ENCODE peak calls at places on chromosomes 12 and 14, in six cellular contexts. F is breast epithelium, L is astrocyte, M is mammary epithelial cell, R is tibial nerve, T is ovary. P is an unnamed sample.

GRCh38 chr12:94240171-94240570 is 91.8 kb downstream of the PLXNC1 start:
- DNase-seq in T (no peak), F (no peak), L (no peak), M (no peak), R (no peak), P (no peak)

GRCh38 chr12:77847060-77847541 is 16.4 kb downstream of the NAV3 start:
- DNase-seq in F (no peak), M (peak; percentile 67), L (peak; percentile 47), T (no peak), R (no peak), P (no peak)

GRCh38 chr12:53241623-53242412 is 9.8 kb upstream of the RARG start:
- DNase-seq in R (no peak), T (no peak), F (no peak), M (no peak), L (no peak), P (no peak)

GRCh38 chr14:55482936-55483605 is 42.7 kb upstream of the TBPL2 start:
- DNase-seq in F (no peak), R (no peak), M (peak; percentile 11), T (no peak), L (peak; percentile 6), P (no peak)

GRCh38 chr12:90978117-90978770 is 23.3 kb upstream of the CCER1 start:
- DNase-seq in L (peak; percentile 48), M (peak; percentile 35), F (no peak), T (no peak), R (no peak), P (no peak)

GRCh38 chr12:131351319-131352028 is 359.4 kb upstream of the SFSWAP start:
- DNase-seq in R (no peak), L (no peak), F (no peak), T (no peak), M (no peak), P (no peak)

GRCh38 chr14:70186826-70187483 is 1.8 kb downstream of the SLC8A3 start:
- DNase-seq in R (no peak), F (no peak), T (no peak), M (no peak), L (no peak), P (no peak)

GRCh38 chr12:80763874-80764273 is 47.2 kb downstream of the MYF5 start:
- DNase-seq in L (peak; percentile 41), T (no peak), R (no peak), M (peak; percentile 16), F (no peak), P (no peak)

GRCh38 chr14:101470266-101470665 is 91.0 kb upstream of the DIO3 start:
- DNase-seq in M (no peak), R (no peak), L (no peak), F (no peak), T (peak; percentile 6), P (no peak)

GRCh38 chr12:12201274-12201758 is 65.5 kb downstream of the LRP6 start:
- DNase-seq in M (no peak), F (no peak), R (no peak), T (no peak), L (peak; percentile 92), P (no peak)

GRCh38 chr12:71848212-71848611 is 8.7 kb downstream of the TBC1D15 start:
- DNase-seq in F (no peak), M (peak; percentile 35), T (no peak), R (no peak), L (no peak), P (no peak)

GRCh38 chr12:76789335-76790050 is 25.6 kb downstream of the ZDHHC17 start:
- DNase-seq in R (no peak), F (no peak), M (no peak), T (no peak), L (no peak), P (no peak)

GRCh38 chr12:34389378-34390170 is 367.3 kb downstream of the ALG10 start:
- DNase-seq in R (no peak), M (no peak), T (no peak), L (no peak), F (no peak), P (no peak)

GRCh38 chr14:105432657-105433056 is 13.0 kb downstream of the MTA1 start:
- DNase-seq in L (no peak), R (no peak), T (no peak), F (no peak), M (no peak), P (no peak)

GRCh38 chr12:63845726-63846125 is 1.2 kb downstream of the SRGAP1 start:
- DNase-seq in T (no peak), R (no peak), L (peak; percentile 34), F (no peak), M (peak; percentile 75), P (no peak)

GRCh38 chr14:56004807-56005579 is 113.2 kb upstream of the PELI2 start:
- DNase-seq in R (no peak), F (no peak), T (peak; percentile 51), L (peak; percentile 90), M (no peak), P (no peak)

GRCh38 chr12:91817512-91817911 is 328.1 kb downstream of the BTG1 start:
- DNase-seq in L (peak; percentile 54), F (no peak), M (peak; percentile 40), T (no peak), R (no peak), P (no peak)

GRCh38 chr12:128724468-128725046 is 99.2 kb downstream of the SLC15A4 start:
- DNase-seq in M (no peak), L (no peak), R (no peak), T (no peak), F (no peak), P (no peak)

DNA sequence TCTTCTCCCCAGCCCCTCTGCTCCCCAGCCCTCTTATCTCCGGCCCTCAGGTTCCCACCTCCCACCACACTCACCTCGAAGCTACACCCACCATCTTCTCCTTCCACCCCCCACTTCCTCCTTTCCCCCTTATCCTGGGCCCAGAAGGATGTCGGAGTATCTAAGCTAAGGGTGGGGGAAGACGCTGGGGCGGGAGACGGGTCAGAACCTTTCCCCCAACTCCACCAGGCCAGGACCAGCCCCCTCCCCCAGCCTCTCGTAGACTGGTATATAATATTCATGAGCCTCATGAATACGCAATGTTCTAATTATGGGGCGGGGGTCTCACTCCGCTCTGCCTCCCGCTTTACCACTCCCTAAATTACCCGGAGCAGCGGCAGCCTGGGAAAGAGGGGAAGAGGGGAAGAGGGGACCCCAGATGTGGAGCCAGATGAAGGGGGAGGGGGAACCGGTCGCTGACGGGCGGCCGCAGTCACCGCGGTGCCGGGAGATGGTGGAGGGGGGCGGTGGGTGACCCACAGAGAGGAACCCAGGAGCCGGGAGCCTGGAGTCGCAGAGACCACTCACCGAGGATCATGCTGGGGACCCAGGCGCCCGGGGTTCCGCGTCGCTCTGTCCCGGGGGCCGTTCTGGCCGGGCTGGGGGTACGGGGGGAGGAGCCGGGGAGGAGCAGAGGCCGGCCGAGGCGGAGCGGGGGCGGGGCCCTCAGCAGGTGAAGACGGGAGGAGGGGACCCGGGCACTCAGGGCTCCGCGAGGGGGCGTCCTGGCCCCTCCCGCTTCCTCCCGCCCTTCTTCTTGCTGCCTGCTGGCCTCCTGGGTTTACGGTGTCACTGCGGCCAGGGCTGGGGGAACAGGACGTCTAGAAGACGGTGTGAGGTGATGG is 6.4 kb upstream of the ZNF385A start:
- DNase-seq in T (peak; percentile 60), F (peak; percentile 75), L (no peak), M (peak; percentile 68), R (no peak), P (no peak)
- TF ChIP-seq CTCF in T (no peak), F (no peak), L (no peak), M (no peak), R (no peak), P (peak; percentile 8)

GRCh38 chr14:67269338-67270060 is 28.3 kb downstream of the PALS1 start:
- DNase-seq in T (no peak), F (no peak), M (no peak), R (no peak), L (peak; percentile 80), P (no peak)

GRCh38 chr14:67270933-67271332 is 29.7 kb downstream of the PALS1 start:
- DNase-seq in L (no peak), F (no peak), R (no peak), M (no peak), T (no peak), P (no peak)

GRCh38 chr14:67267929-67268328 is 26.7 kb downstream of the PALS1 start:
- DNase-seq in T (no peak), M (no peak), F (no peak), R (no peak), L (no peak), P (no peak)

GRCh38 chr14:67270354-67270753 is 29.1 kb downstream of the PALS1 start:
- DNase-seq in T (no peak), L (peak; percentile 14), M (no peak), F (no peak), R (no peak), P (no peak)

GRCh38 chr14:67268456-67269115 is 27.4 kb downstream of the PALS1 start:
- DNase-seq in F (no peak), L (peak; percentile 36), R (no peak), M (no peak), T (no peak), P (no peak)
- H3K27ac ChIP-seq in F (no peak overlapping the region), L (no peak overlapping the region), R (peak overlapping the region; percentile 3), M (no peak overlapping the region), T (no peak overlapping the region), P (peak overlapping the region; percentile 83)

GRCh38 chr14:23351681-23352505 is 794 bp downstream of the SLC22A17 start:
- DNase-seq in T (no peak), M (no peak), R (no peak), L (no peak), F (no peak), P (no peak)
- TF ChIP-seq CTCF in T (no peak), M (no peak), R (no peak), L (no peak), F (no peak), P (no peak)

GRCh38 chr14:68563256-68564131 is 229.4 kb downstream of the ZFP36L1 start:
- DNase-seq in M (peak; percentile 43), T (peak; percentile 77), L (peak; percentile 79), F (no peak), R (no peak), P (no peak)

GRCh38 chr14:68564236-68564825 is 228.5 kb downstream of the ZFP36L1 start:
- DNase-seq in R (no peak), M (no peak), F (no peak), L (no peak), T (peak; percentile 41), P (no peak)

GRCh38 chr14:68562911-68563255 is 230.0 kb downstream of the ZFP36L1 start:
- DNase-seq in F (no peak), R (no peak), L (no peak), T (no peak), M (no peak), P (no peak)

GRCh38 chr14:68566075-68566474 is 226.8 kb downstream of the ZFP36L1 start:
- DNase-seq in T (no peak), F (no peak), M (no peak), L (no peak), R (no peak), P (no peak)

DNA sequence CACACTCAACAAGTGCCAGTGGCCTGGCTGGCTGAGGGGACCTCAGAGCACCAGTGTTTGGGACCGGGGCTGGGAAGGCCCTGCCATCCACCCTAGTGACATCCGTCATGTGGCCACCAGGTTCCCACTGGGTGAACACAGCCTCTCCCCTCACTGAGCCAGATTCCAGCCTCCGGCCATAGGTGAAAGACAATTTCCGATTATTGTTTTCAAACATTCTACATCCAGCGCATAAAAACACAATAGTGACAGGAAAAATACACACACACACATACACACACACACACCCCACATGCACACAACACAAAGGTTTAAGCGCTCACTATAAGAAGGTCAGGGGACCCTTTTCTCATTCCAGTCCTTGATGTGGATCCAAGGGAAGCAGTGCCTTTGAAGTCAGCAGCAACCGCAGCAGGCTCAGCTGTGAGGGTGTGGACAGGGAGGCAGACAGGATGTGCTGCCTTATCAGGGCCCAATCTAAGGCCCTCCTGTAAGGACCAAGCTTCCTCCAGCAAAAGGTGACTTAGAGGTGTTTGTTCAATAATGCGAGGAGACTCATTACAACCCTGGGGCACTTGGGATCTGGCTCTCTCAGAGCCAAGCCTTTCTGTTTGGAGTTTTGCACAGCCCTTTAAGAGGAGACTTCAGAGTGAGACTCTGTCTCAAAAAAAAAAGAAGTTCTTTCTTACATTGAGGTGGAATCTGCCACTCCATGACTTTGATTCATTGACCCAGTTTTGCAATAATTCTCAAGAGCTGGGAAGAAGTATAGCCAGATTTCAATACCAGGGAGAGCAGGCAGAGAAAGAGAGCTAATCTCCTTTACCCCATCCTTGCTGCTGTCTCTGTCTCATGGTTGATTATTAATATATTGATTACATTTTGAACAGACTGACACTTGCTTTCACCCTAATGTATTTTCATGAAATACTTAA is 227.8 kb downstream of the ZFP36L1 start:
- DNase-seq in R (no peak), L (peak; percentile 49), F (no peak), M (peak; percentile 36), T (no peak), P (no peak)
- H3K27ac ChIP-seq in R (peak overlapping the region; percentile 61), L (no peak overlapping the region), F (peak overlapping the region; percentile 90), M (no peak overlapping the region), T (peak overlapping the region; percentile 92), P (no peak overlapping the region)